ENCODE peak calls at places on chromosomes 7 and 10, in ten cellular contexts. Q is upper lobe of right lung, K is left ventricle myocardium inferior, L is neural progenitor cell, U is colonic mucosa, Z is right atrium auricular region, Y is mammary epithelial cell, N is pancreas, S is psoas muscle, O is aorta. C is an unnamed sample.

GRCh38 chr7:41007351-41007751 is 695.5 kb downstream of the INHBA start:
- DNase-seq in Q (no peak), K (no peak), L (no peak), U (no peak), Z (no peak), Y (no peak), N (no peak), S (no peak), O (no peak), C (no peak)

GRCh38 chr7:88224596-88225275 is 4.9 kb upstream of the SRI start:
- DNase-seq in Q (no peak), K (no peak), L (no peak), U (no peak), Z (no peak), Y (peak; percentile 75), N (no peak), S (no peak), O (no peak), C (no peak)

GRCh38 chr7:138030679-138031351 is 28.9 kb upstream of the CREB3L2 start:
- DNase-seq in Q (no peak), K (no peak), L (no peak), U (no peak), Z (no peak), Y (no peak), N (no peak), S (no peak), O (no peak), C (no peak)

GRCh38 chr10:21530616-21531015 is 3.4 kb upstream of the MLLT10 start:
- DNase-seq in Q (no peak), K (no peak), L (no peak), U (no peak), Z (no peak), Y (no peak), N (no peak), S (no peak), O (no peak), C (no peak)

GRCh38 chr10:33193867-33194521 is 140.5 kb downstream of the NRP1 start:
- DNase-seq in Q (no peak), K (no peak), L (no peak), U (peak; percentile 32), Z (peak; percentile 78), Y (peak; percentile 52), N (no peak), S (no peak), O (no peak), C (no peak)

GRCh38 chr7:114865564-114865963 is 56.3 kb upstream of the MDFIC start:
- DNase-seq in Q (peak; percentile 65), K (peak; percentile 30), L (peak; percentile 64), U (peak; percentile 46), Z (peak; percentile 73), Y (peak; percentile 36), N (peak; percentile 19), S (peak; percentile 39), O (peak; percentile 70), C (peak; percentile 58)

GRCh38 chr10:74511051-74511450 is 315.3 kb upstream of the KAT6B start:
- DNase-seq in Q (no peak), K (no peak), L (no peak), U (no peak), Z (no peak), Y (no peak), N (no peak), S (no peak), O (no peak), C (no peak)

GRCh38 chr7:392822-393221 is 102.9 kb downstream of the FOXL3 start:
- DNase-seq in Q (no peak), K (no peak), L (no peak), U (no peak), Z (no peak), Y (no peak), N (no peak), S (no peak), O (no peak), C (no peak)

GRCh38 chr7:31371621-31372020 is 31.1 kb upstream of the NEUROD6 start:
- DNase-seq in Q (no peak), K (no peak), L (no peak), U (no peak), Z (no peak), Y (no peak), N (no peak), S (no peak), O (no peak), C (no peak)

GRCh38 chr7:38907066-38907465 is 1.9 kb downstream of the VPS41 start:
- DNase-seq in Q (no peak), K (no peak), L (no peak), U (no peak), Z (no peak), Y (no peak), N (no peak), S (no peak), O (no peak), C (no peak)

GRCh38 chr7:93921607-93922446 is at the start of gene GNG11:
- DNase-seq in Q (peak; percentile 79), K (peak; percentile 90), L (peak; percentile 78), U (peak; percentile 35), Z (peak; percentile 79), Y (peak; percentile 36), N (peak; percentile 36), S (peak; percentile 84), O (peak; percentile 88), C (peak; percentile 70)

GRCh38 chr7:37352974-37353948 is 95.4 kb downstream of the ELMO1 start:
- DNase-seq in Q (no peak), K (no peak), L (peak; percentile 31), U (peak; percentile 29), Z (no peak), Y (no peak), N (no peak), S (no peak), O (peak; percentile 51), C (no peak)

GRCh38 chr7:20596653-20597052 is 18.8 kb upstream of the ABCB5 start:
- DNase-seq in Q (no peak), K (no peak), L (no peak), U (no peak), Z (no peak), Y (peak; percentile 89), N (no peak), S (no peak), O (no peak), C (no peak)

GRCh38 chr7:158358926-158359645 is 228.5 kb downstream of the PTPRN2 start:
- DNase-seq in Q (no peak), K (no peak), L (no peak), U (no peak), Z (peak; percentile 16), Y (no peak), N (no peak), S (no peak), O (no peak), C (no peak)

GRCh38 chr10:114879093-114879492 is 57.5 kb downstream of the FHIP2A start:
- DNase-seq in Q (no peak), K (no peak), L (peak; percentile 41), U (no peak), Z (no peak), Y (no peak), N (no peak), S (no peak), O (no peak), C (no peak)

GRCh38 chr10:79209831-79210230 is 137.4 kb upstream of the PPIF start:
- DNase-seq in Q (no peak), K (no peak), L (no peak), U (no peak), Z (no peak), Y (no peak), N (no peak), S (no peak), O (no peak), C (no peak)
- H3K36me3 ChIP-seq in Q (peaks cover 87% of the 10 kb centered on the region), K (peaks cover 95% of the 10 kb centered on the region), L (no peaks in the 10 kb centered on the region), U (no peaks in the 10 kb centered on the region), Z (peaks cover 90% of the 10 kb centered on the region), Y (peaks cover 2% of the 10 kb centered on the region), N (no peaks in the 10 kb centered on the region), S (no peaks in the 10 kb centered on the region), O (peaks cover 3% of the 10 kb centered on the region), C (no peaks in the 10 kb centered on the region)

GRCh38 chr10:122124808-122125207 is 135.8 kb downstream of the TACC2 start:
- DNase-seq in Q (no peak), K (no peak), L (no peak), U (no peak), Z (no peak), Y (no peak), N (no peak), S (no peak), O (no peak), C (no peak)

GRCh38 chr10:122127943-122128342 is 139.0 kb downstream of the TACC2 start:
- DNase-seq in Q (no peak), K (no peak), L (no peak), U (no peak), Z (no peak), Y (no peak), N (no peak), S (peak; percentile 39), O (peak; percentile 66), C (no peak)

GRCh38 chr10:122128357-122128756 is 139.4 kb downstream of the TACC2 start:
- DNase-seq in Q (no peak), K (peak; percentile 82), L (no peak), U (no peak), Z (peak; percentile 87), Y (no peak), N (no peak), S (peak; percentile 76), O (peak; percentile 83), C (no peak)

GRCh38 chr10:122124342-122124741 is 135.4 kb downstream of the TACC2 start:
- DNase-seq in Q (peak; percentile 67), K (no peak), L (no peak), U (no peak), Z (no peak), Y (no peak), N (no peak), S (no peak), O (no peak), C (no peak)

GRCh38 chr10:122126763-122127659 is 138.0 kb downstream of the TACC2 start:
- DNase-seq in Q (no peak), K (no peak), L (peak; percentile 65), U (no peak), Z (no peak), Y (peak; percentile 73), N (no peak), S (no peak), O (peak; percentile 64), C (no peak)
- H3K4me3 ChIP-seq in Q (peak overlapping the region; percentile 50), K (peak overlapping the region; percentile 44), L (no peak overlapping the region), U (no peak overlapping the region), Z (peak overlapping the region; percentile 10), Y (no peak overlapping the region), N (no peak overlapping the region), S (peak overlapping the region; percentile 47), O (no peak overlapping the region), C (no peak overlapping the region)

GRCh38 chr10:14063531-14064317 is 267.0 kb downstream of the FRMD4A start:
- DNase-seq in Q (no peak), K (no peak), L (no peak), U (no peak), Z (peak; percentile 66), Y (no peak), N (no peak), S (peak; percentile 41), O (peak; percentile 65), C (no peak)
- H3K27ac ChIP-seq in Q (peak overlapping the region; percentile 65), K (peak overlapping the region; percentile 31), L (no peak overlapping the region), U (no peak overlapping the region), Z (no peak overlapping the region), Y (no peak overlapping the region), N (no peak overlapping the region), S (no peak overlapping the region), O (no peak overlapping the region), C (no peak overlapping the region)

DNA sequence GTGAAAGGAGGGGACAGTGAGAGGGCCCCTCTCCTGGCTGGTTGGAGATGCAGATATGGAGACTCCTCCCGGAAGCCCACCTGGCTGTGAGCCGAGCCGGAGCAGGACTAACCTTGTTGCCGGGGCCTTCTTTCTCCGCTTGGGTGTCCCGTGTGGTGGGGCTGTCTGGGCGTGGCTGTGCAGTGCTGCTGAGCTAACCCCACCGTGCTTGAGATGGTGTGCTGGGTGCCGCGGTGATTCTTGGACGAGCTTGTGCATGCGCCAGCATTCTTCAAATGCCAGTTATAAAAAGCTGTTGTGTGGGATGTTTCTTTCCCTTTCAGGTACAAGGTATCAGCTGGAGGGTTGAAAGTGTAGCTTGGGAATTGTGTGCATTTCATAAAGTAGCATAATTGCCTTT is 48.8 kb downstream of the DAGLB start:
- DNase-seq in Q (no peak), K (no peak), L (no peak), U (no peak), Z (no peak), Y (peak; percentile 80), N (no peak), S (no peak), O (no peak), C (no peak)
- H3K36me3 ChIP-seq in Q (peaks cover 63% of the 10 kb centered on the region), K (peaks cover 36% of the 10 kb centered on the region), L (no peaks in the 10 kb centered on the region), U (peaks cover 19% of the 10 kb centered on the region), Z (peaks cover 36% of the 10 kb centered on the region), Y (peaks cover 11% of the 10 kb centered on the region), N (no peaks in the 10 kb centered on the region), S (peaks cover 4% of the 10 kb centered on the region), O (peaks cover 11% of the 10 kb centered on the region), C (peaks cover 3% of the 10 kb centered on the region)